ENCODE peak calls at places on chromosomes 6 and 20, in seven cellular contexts. L, Q, R, N, I, O and X are unnamed samples.

GRCh38 chr6:138540468-138540867 is 41.2 kb upstream of the NHSL1 start:
- DNase-seq in Q (peak), R (peak), L (no peak), I (no peak), O (no peak), N (no peak), X (no peak)

GRCh38 chr6:34143884-34144580 is 1.9 kb downstream of the GRM4 start:
- DNase-seq in Q (no peak), N (no peak), L (peak), R (peak), O (peak), I (no peak), X (peak)

GRCh38 chr20:50572922-50573777 is 63.0 kb downstream of the PTPN1 start:
- DNase-seq in R (peak), L (no peak), I (no peak), Q (peak), N (no peak), O (no peak), X (peak)

GRCh38 chr20:63217706-63218105 is 1.8 kb upstream of the YTHDF1 start:
- DNase-seq in I (no peak), Q (no peak), N (no peak), L (no peak), R (no peak), O (no peak), X (peak)

GRCh38 chr6:16362819-16363589 is 124.6 kb downstream of the GMPR start:
- DNase-seq in L (no peak), O (no peak), I (no peak), N (no peak), Q (no peak), R (no peak), X (no peak)

GRCh38 chr6:43793875-43794242 is 23.8 kb downstream of the VEGFA start:
- DNase-seq in R (no peak), O (no peak), Q (no peak), N (no peak), L (no peak), I (no peak), X (no peak)

GRCh38 chr20:237479-237878 is 10.4 kb downstream of the DEFB129 start:
- DNase-seq in I (no peak), R (no peak), N (no peak), O (no peak), L (no peak), Q (no peak), X (no peak)

GRCh38 chr6:124881898-124882579 is 80.2 kb upstream of the RNF217 start:
- DNase-seq in L (no peak), Q (peak), O (no peak), I (no peak), R (peak), N (no peak), X (no peak)

GRCh38 chr6:1335367-1336037 is 23.6 kb downstream of the FOXQ1 start:
- DNase-seq in Q (peak), L (no peak), N (peak), I (peak), R (peak), O (no peak), X (peak)

GRCh38 chr6:125986956-125987617 is 747 bp downstream of the TRMT11 start:
- DNase-seq in O (peak), L (no peak), Q (peak), R (peak), N (no peak), I (peak), X (no peak)

GRCh38 chr20:1754306-1754705 is 96.7 kb upstream of the SIRPG start:
- DNase-seq in I (no peak), N (no peak), Q (no peak), L (no peak), O (no peak), R (no peak), X (no peak)

GRCh38 chr6:169188051-169188863 is 65.4 kb downstream of the THBS2 start:
- DNase-seq in R (peak), Q (peak), L (no peak), N (no peak), I (no peak), O (no peak), X (no peak)

GRCh38 chr6:118660218-118660569 is 8.8 kb upstream of the CEP85L start:
- DNase-seq in I (no peak), Q (peak), N (no peak), O (peak), L (no peak), R (peak), X (peak)

GRCh38 chr6:130547723-130548122 is 181.9 kb downstream of the TMEM200A start:
- DNase-seq in R (no peak), L (no peak), Q (no peak), N (no peak), I (no peak), O (no peak), X (no peak)

GRCh38 chr20:43243672-43244269 is 54.1 kb upstream of the PTPRT start:
- DNase-seq in L (no peak), I (no peak), N (no peak), R (no peak), O (peak), Q (peak), X (peak)

GRCh38 chr6:20481281-20481680 is 53.0 kb upstream of the CDKAL1 start:
- DNase-seq in I (no peak), O (no peak), L (no peak), N (no peak), R (no peak), Q (no peak), X (no peak)

GRCh38 chr20:52864895-52865590 is 107.1 kb upstream of the TSHZ2 start:
- DNase-seq in I (no peak), N (no peak), O (no peak), L (no peak), R (no peak), Q (no peak), X (no peak)

GRCh38 chr6:88208736-88209135 is 42.6 kb upstream of the CNR1 start:
- DNase-seq in R (no peak), N (no peak), O (no peak), L (no peak), I (no peak), Q (no peak), X (no peak)

GRCh38 chr20:40813708-40814327 is 124.8 kb upstream of the MAFB start:
- DNase-seq in R (no peak), Q (no peak), N (no peak), I (no peak), L (no peak), O (no peak), X (no peak)

GRCh38 chr20:19735446-19735845 is 22.6 kb upstream of the RIN2 start:
- DNase-seq in I (peak), Q (peak), N (peak), R (peak), L (no peak), O (no peak), X (no peak)

GRCh38 chr6:118569498-118569897 is 21.4 kb downstream of the PLN start:
- DNase-seq in I (no peak), L (no peak), Q (no peak), R (no peak), N (no peak), O (no peak), X (no peak)

GRCh38 chr6:166052837-166053236 is 114.8 kb downstream of the TBXT start:
- DNase-seq in O (no peak), R (no peak), I (no peak), Q (no peak), L (no peak), N (no peak), X (no peak)

GRCh38 chr6:33747823-33748222 is 1.1 kb upstream of the IP6K3 start:
- DNase-seq in R (no peak), O (no peak), N (no peak), L (no peak), Q (no peak), I (no peak), X (no peak)

GRCh38 chr20:23160536-23161243 is 74.6 kb upstream of the CD93 start:
- DNase-seq in O (no peak), I (no peak), N (no peak), Q (peak), L (no peak), R (peak), X (no peak)

GRCh38 chr6:75775219-75775618 is 26.2 kb downstream of the MYO6 start:
- DNase-seq in I (no peak), N (no peak), L (no peak), R (no peak), O (no peak), Q (peak), X (peak)

GRCh38 chr6:90709597-90709996 is 122.7 kb upstream of the MAP3K7 start:
- DNase-seq in N (no peak), Q (no peak), R (no peak), L (no peak), I (no peak), O (no peak), X (no peak)

GRCh38 chr20:63355781-63356295 is 5.3 kb downstream of the CHRNA4 start:
- DNase-seq in L (no peak), R (no peak), O (no peak), N (no peak), Q (no peak), I (no peak), X (no peak)

GRCh38 chr20:38150595-38151170 is 14.4 kb downstream of the TGM2 start:
- DNase-seq in I (no peak), O (no peak), L (no peak), R (no peak), N (no peak), Q (no peak), X (no peak)